ENCODE peak calls at places on chromosome 15, in six cellular contexts. M is Karpas-422; D is activated T-helper 1 cell treated with anti-CD3 and anti-CD28 coated beads, Interleukin-12 subunit alpha, Interleukin-12 subunit beta, Interleukin-2, Interleukin-4 antibody, amounts not matched to agents 30 ng/mL and 10 ng/mL and 1 ng/mL, durations not matched to agents 14 hours and 24 hours and 36 hours; G is heart left ventricle; L is substantia nigra; Q is NCI-H1694. A is an unnamed sample.

GRCh38 chr15:96421211-96421610 is 90.7 kb downstream of the NR2F2 start:
- DNase-seq in M (no peak), D (no peak), G (no peak), L (no peak), Q (no peak), A (no peak)

GRCh38 chr15:87752250-87752951 is 504.1 kb downstream of the NTRK3 start:
- DNase-seq in M (no peak), D (no peak), G (no peak), L (no peak), Q (no peak), A (no peak)

GRCh38 chr15:34927726-34928125 is 41.8 kb downstream of the AQR start:
- DNase-seq in M (no peak), D (no peak), G (no peak), L (no peak), Q (peak), A (peak)

GRCh38 chr15:66858423-66859207 is 156.6 kb downstream of the SMAD6 start:
- DNase-seq in M (no peak), D (no peak), G (peak), L (no peak), Q (no peak), A (no peak)

GRCh38 chr15:101637549-101638318 is 14.4 kb downstream of the TM2D3 start:
- DNase-seq in M (no peak), D (no peak), G (no peak), L (no peak), Q (no peak), A (no peak)

GRCh38 chr15:36883705-36884355 is 216.5 kb downstream of the MEIS2 start:
- DNase-seq in M (peak), D (peak), G (peak), L (peak), Q (peak), A (peak)

GRCh38 chr15:37891754-37892368 is 42.6 kb upstream of the TMCO5A start:
- DNase-seq in M (peak), D (no peak), G (no peak), L (no peak), Q (peak), A (no peak)

GRCh38 chr15:71093089-71094024 is 21.9 kb upstream of the THSD4 start:
- DNase-seq in M (no peak), D (no peak), G (no peak), L (no peak), Q (no peak), A (no peak)

GRCh38 chr15:98896802-98897732 is 110.5 kb downstream of the PGPEP1L start:
- DNase-seq in M (no peak), D (no peak), G (no peak), L (no peak), Q (no peak), A (peak)

GRCh38 chr15:74141591-74141990 is 11.2 kb downstream of the ISLR2 start:
- DNase-seq in M (no peak), D (no peak), G (no peak), L (no peak), Q (no peak), A (no peak)